ENCODE peak calls at places on chromosome 11, in nine cellular contexts. E, U, G, F, T, Z, X, W and O are unnamed samples.
A peak's percentile ranks its signal among the peaks of the same experiment; 100 is the strongest.

GRCh38 chr11:61327669-61328071 is 5.2 kb downstream of the DDB1 start:
- DNase-seq in G (no peak), X (no peak), Z (no peak), E (no peak), F (no peak), U (no peak), W (no peak), T (no peak), O (no peak)

GRCh38 chr11:17544181-17544622 is at the start of gene USH1C:
- DNase-seq in T (no peak), U (no peak), E (no peak), W (peak; percentile 60), X (peak; percentile 44), G (peak; percentile 29), Z (peak; percentile 65), F (no peak), O (peak; percentile 74)

GRCh38 chr11:26720003-26720402 is 1.9 kb downstream of the SLC5A12 start:
- DNase-seq in Z (no peak), G (no peak), X (no peak), T (no peak), E (no peak), W (no peak), U (no peak), F (no peak), O (no peak)

GRCh38 chr11:67441082-67441683 is 2.1 kb downstream of the CORO1B start:
- DNase-seq in G (no peak), T (no peak), X (no peak), W (no peak), U (no peak), F (peak; percentile 49), Z (no peak), E (no peak), O (no peak)

GRCh38 chr11:123718075-123718868 is 23.2 kb downstream of the ZNF202 start:
- DNase-seq in F (no peak), G (no peak), X (no peak), E (no peak), W (no peak), U (no peak), Z (no peak), T (no peak), O (no peak)

GRCh38 chr11:87463486-87464102 is 425.9 kb downstream of the TMEM135 start:
- DNase-seq in W (no peak), F (peak; percentile 95), T (no peak), X (peak; percentile 51), E (no peak), U (no peak), G (peak; percentile 42), Z (peak; percentile 86), O (no peak)

GRCh38 chr11:126268361-126268707 is 361 bp downstream of the SRPRA start:
- DNase-seq in U (peak; percentile 14), X (no peak), W (no peak), G (no peak), E (no peak), F (no peak), T (no peak), Z (no peak), O (no peak)

GRCh38 chr11:27390959-27391326 is 27.9 kb upstream of the CCDC34 start:
- DNase-seq in U (no peak), G (no peak), W (no peak), E (no peak), F (no peak), T (no peak), Z (no peak), X (no peak), O (no peak)

GRCh38 chr11:17402486-17402885 is 14.0 kb upstream of the KCNJ11 start:
- DNase-seq in G (no peak), E (no peak), F (no peak), T (no peak), U (no peak), X (no peak), W (no peak), Z (no peak), O (no peak)

GRCh38 chr11:21037836-21038235 is 368.4 kb downstream of the NELL1 start:
- DNase-seq in T (no peak), F (no peak), Z (no peak), U (no peak), E (no peak), G (no peak), W (no peak), X (no peak), O (no peak)

GRCh38 chr11:877565-877964 is 33.0 kb downstream of the CHID1 start:
- DNase-seq in F (peak; percentile 86), Z (peak; percentile 75), T (no peak), E (no peak), U (no peak), G (peak; percentile 75), X (peak; percentile 71), W (no peak), O (no peak)

GRCh38 chr11:105609832-105610781 is at the start of gene GRIA4:
- DNase-seq in X (peak; percentile 1), F (no peak), W (no peak), E (no peak), G (no peak), U (no peak), T (peak; percentile 45), Z (peak; percentile 70), O (peak; percentile 32)

GRCh38 chr11:2884424-2884815 is 1.2 kb downstream of the CDKN1C start:
- DNase-seq in T (peak; percentile 69), E (no peak), F (no peak), W (no peak), Z (no peak), G (no peak), U (no peak), X (no peak), O (peak; percentile 89)

GRCh38 chr11:129267716-129268115 is 75.6 kb upstream of the ARHGAP32 start:
- DNase-seq in U (no peak), X (no peak), Z (no peak), E (no peak), F (no peak), T (no peak), G (no peak), W (no peak), O (no peak)

GRCh38 chr11:1205121-1205986 is 17.5 kb upstream of the MUC5B start:
- DNase-seq in X (no peak), Z (no peak), F (no peak), G (no peak), U (no peak), T (peak; percentile 32), E (no peak), W (no peak), O (peak; percentile 31)

GRCh38 chr11:20089796-20090653 is 70.2 kb downstream of the DBX1 start:
- DNase-seq in X (no peak), G (no peak), U (no peak), T (no peak), W (no peak), Z (no peak), F (peak; percentile 71), E (no peak), O (no peak)

GRCh38 chr11:16080688-16081388 is 275.5 kb downstream of the SOX6 start:
- DNase-seq in T (no peak), F (no peak), U (no peak), W (no peak), G (no peak), Z (no peak), E (no peak), X (no peak), O (no peak)

GRCh38 chr11:78350101-78350645 is 67.4 kb downstream of the GAB2 start:
- DNase-seq in Z (peak; percentile 64), W (no peak), X (no peak), G (no peak), U (no peak), T (no peak), E (no peak), F (peak; percentile 73), O (no peak)

GRCh38 chr11:35619754-35620640 is 1.7 kb downstream of the FJX1 start:
- DNase-seq in F (no peak), U (no peak), X (peak; percentile 18), E (no peak), T (peak; percentile 46), G (no peak), Z (peak; percentile 97), W (no peak), O (peak; percentile 41)
- H3K27ac ChIP-seq in F (no peak overlapping the region), U (no peak overlapping the region), X (peak overlapping the region; percentile 97), E (no peak overlapping the region), T (no peak overlapping the region), G (peak overlapping the region; percentile 76), Z (peak overlapping the region; percentile 33), W (no peak overlapping the region), O (no peak overlapping the region)

GRCh38 chr11:93481696-93482095 is 61.5 kb downstream of the SMCO4 start:
- DNase-seq in E (no peak), T (no peak), G (no peak), X (no peak), F (no peak), U (no peak), W (no peak), Z (no peak), O (no peak)

GRCh38 chr11:93484716-93485115 is 58.5 kb downstream of the SMCO4 start:
- DNase-seq in U (no peak), X (no peak), T (no peak), F (no peak), W (no peak), G (no peak), Z (no peak), E (no peak), O (no peak)

GRCh38 chr11:93487032-93487483 is 56.1 kb downstream of the SMCO4 start:
- DNase-seq in T (no peak), F (no peak), E (no peak), Z (no peak), W (no peak), U (no peak), X (no peak), G (no peak), O (no peak)

GRCh38 chr11:93489841-93490240 is 53.4 kb downstream of the SMCO4 start:
- DNase-seq in X (no peak), T (no peak), Z (peak; percentile 73), E (no peak), G (no peak), U (no peak), W (no peak), F (no peak), O (no peak)

GRCh38 chr11:93485983-93486382 is 57.2 kb downstream of the SMCO4 start:
- DNase-seq in E (no peak), X (no peak), W (no peak), G (no peak), F (no peak), T (no peak), Z (no peak), U (no peak), O (no peak)
- H3K4me1 ChIP-seq in E (no peaks in the 10 kb centered on the region), X (no peaks in the 10 kb centered on the region), W (no peaks in the 10 kb centered on the region), G (no peaks in the 10 kb centered on the region), F (no peaks in the 10 kb centered on the region), T (no peaks in the 10 kb centered on the region), Z (peaks cover 9% of the 10 kb centered on the region), U (no peaks in the 10 kb centered on the region), O (no peaks in the 10 kb centered on the region)

GRCh38 chr11:113875414-113876073 is at the start of gene USP28:
- DNase-seq in U (peak; percentile 75), E (peak; percentile 73), W (peak; percentile 92), Z (peak; percentile 97), T (peak; percentile 99), F (peak; percentile 93), G (peak; percentile 85), X (peak; percentile 93), O (peak; percentile 99)
- H3K4me3 ChIP-seq in U (peak within 1 kb of the TSS; percentile 48), E (peak within 1 kb of the TSS; percentile 80), W (peak within 1 kb of the TSS; percentile 79), Z (peak within 1 kb of the TSS; percentile 74), T (peak within 1 kb of the TSS; percentile 87), F (peak within 1 kb of the TSS; percentile 74), G (peak within 1 kb of the TSS; percentile 75), X (peak within 1 kb of the TSS; percentile 81), O (peak within 1 kb of the TSS; percentile 99)

DNA sequence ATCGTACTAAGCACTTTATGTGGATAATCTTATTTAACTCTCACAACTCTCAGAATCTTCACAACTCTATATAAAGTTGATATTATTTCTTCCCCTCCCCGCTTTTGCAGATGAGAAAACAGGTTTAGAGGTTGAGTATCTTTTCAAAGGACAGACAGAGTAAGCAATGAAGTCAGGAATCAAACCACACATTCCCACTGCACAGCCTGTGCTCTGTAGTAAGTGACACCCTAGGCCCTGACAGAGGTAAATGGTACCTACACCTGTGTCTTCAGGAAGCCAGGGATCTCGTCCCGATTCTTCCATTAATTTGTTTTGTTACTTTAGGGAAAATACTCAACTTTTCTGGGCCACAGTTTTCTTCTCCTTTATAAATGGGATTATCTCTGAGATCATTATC is 172.5 kb upstream of the MTMR2 start:
- DNase-seq in G (no peak), W (no peak), F (no peak), X (no peak), E (no peak), T (no peak), Z (no peak), U (no peak), O (no peak)
- H3K27ac ChIP-seq in G (no peak overlapping the region), W (no peak overlapping the region), F (no peak overlapping the region), X (no peak overlapping the region), E (no peak overlapping the region), T (peak overlapping the region; percentile 57), Z (no peak overlapping the region), U (no peak overlapping the region), O (no peak overlapping the region)